ENCODE peak calls at places on chromosomes 7 and 10, in eight cellular contexts. E is A549, T is heart left ventricle, L is psoas muscle, Y is GM23248, I is PC-3, O is OCI-LY7, X is fibroblast of lung. G is an unnamed sample.

GRCh38 chr7:22969010-22969431 is 44.9 kb downstream of the HYCC1 start:
- DNase-seq in X (no peak), O (no peak), T (no peak), Y (no peak), E (no peak), L (peak), I (no peak), G (no peak)

GRCh38 chr7:1562611-1563051 is 6.6 kb upstream of the TMEM184A start:
- DNase-seq in X (peak), I (no peak), E (no peak), L (no peak), O (no peak), Y (no peak), T (no peak), G (no peak)

GRCh38 chr10:34378297-34378696 is 436.8 kb downstream of the PARD3 start:
- DNase-seq in X (no peak), L (no peak), I (no peak), T (no peak), O (no peak), E (no peak), Y (no peak), G (no peak)

GRCh38 chr7:127064-127598 is 65.2 kb upstream of the FAM20C start:
- DNase-seq in T (no peak), Y (no peak), L (no peak), O (no peak), X (no peak), I (no peak), E (no peak), G (no peak)

GRCh38 chr10:133422821-133423771 is 1.3 kb downstream of the SPRN start:
- DNase-seq in L (no peak), E (no peak), Y (peak), T (no peak), X (no peak), O (no peak), I (no peak), G (no peak)

GRCh38 chr10:91032614-91033248 is 111.8 kb upstream of the ANKRD1 start:
- DNase-seq in X (peak), E (no peak), L (peak), Y (peak), T (peak), O (no peak), I (no peak), G (no peak)

GRCh38 chr10:53843691-53844362 is 957.2 kb downstream of the PCDH15 start:
- DNase-seq in Y (no peak), X (peak), E (no peak), O (no peak), I (peak), L (no peak), T (no peak), G (peak)

GRCh38 chr7:2523941-2524807 is 4.6 kb downstream of the LFNG start:
- DNase-seq in O (no peak), E (peak), Y (peak), X (no peak), I (peak), L (peak), T (peak), G (peak)

GRCh38 chr10:100370561-100370975 is 23.5 kb downstream of the SCD start:
- DNase-seq in X (peak), E (no peak), Y (peak), L (no peak), O (no peak), T (no peak), I (peak), G (peak)

GRCh38 chr7:144588535-144588934 is 185.0 kb upstream of the NOBOX start:
- DNase-seq in E (no peak), L (no peak), Y (no peak), X (peak), I (no peak), T (no peak), O (no peak), G (no peak)

GRCh38 chr7:139745330-139746143 is 32.3 kb downstream of the HIPK2 start:
- DNase-seq in X (peak), I (no peak), T (peak), O (no peak), E (no peak), L (no peak), Y (peak), G (no peak)

GRCh38 chr7:11698273-11698930 is 133.6 kb downstream of the THSD7A start:
- DNase-seq in X (no peak), Y (no peak), O (no peak), T (no peak), E (no peak), I (no peak), L (no peak), G (no peak)
- H3K27ac ChIP-seq in X (no peak), Y (no peak), O (no peak), T (no peak), E (peak), I (no peak), L (no peak), G (no peak)

GRCh38 chr7:55458351-55458750 is 93.2 kb downstream of the LANCL2 start:
- DNase-seq in L (no peak), T (no peak), I (peak), Y (no peak), X (no peak), E (no peak), O (no peak), G (no peak)

GRCh38 chr7:55452967-55453366 is 87.8 kb downstream of the LANCL2 start:
- DNase-seq in I (no peak), T (no peak), L (no peak), Y (no peak), O (no peak), X (no peak), E (no peak), G (no peak)

GRCh38 chr7:55457801-55458200 is 92.7 kb downstream of the LANCL2 start:
- DNase-seq in L (no peak), Y (no peak), X (no peak), E (no peak), T (no peak), O (no peak), I (no peak), G (no peak)
- H3K27ac ChIP-seq in L (no peak), Y (no peak), X (no peak), E (no peak), T (no peak), O (no peak), I (no peak), G (no peak)

GRCh38 chr7:132351858-132352539 is 224.3 kb downstream of the PLXNA4 start:
- DNase-seq in X (no peak), L (no peak), I (no peak), O (no peak), E (no peak), T (no peak), Y (peak), G (no peak)

GRCh38 chr7:132352774-132353173 is 223.5 kb downstream of the PLXNA4 start:
- DNase-seq in Y (no peak), X (peak), T (no peak), I (no peak), E (no peak), L (no peak), O (no peak), G (no peak)

GRCh38 chr7:132354527-132354926 is 221.7 kb downstream of the PLXNA4 start:
- DNase-seq in L (no peak), E (no peak), O (no peak), Y (no peak), T (no peak), X (no peak), I (no peak), G (no peak)

GRCh38 chr7:132353902-132354301 is 222.4 kb downstream of the PLXNA4 start:
- DNase-seq in T (no peak), E (no peak), Y (no peak), X (no peak), L (no peak), O (no peak), I (no peak), G (no peak)

DNA sequence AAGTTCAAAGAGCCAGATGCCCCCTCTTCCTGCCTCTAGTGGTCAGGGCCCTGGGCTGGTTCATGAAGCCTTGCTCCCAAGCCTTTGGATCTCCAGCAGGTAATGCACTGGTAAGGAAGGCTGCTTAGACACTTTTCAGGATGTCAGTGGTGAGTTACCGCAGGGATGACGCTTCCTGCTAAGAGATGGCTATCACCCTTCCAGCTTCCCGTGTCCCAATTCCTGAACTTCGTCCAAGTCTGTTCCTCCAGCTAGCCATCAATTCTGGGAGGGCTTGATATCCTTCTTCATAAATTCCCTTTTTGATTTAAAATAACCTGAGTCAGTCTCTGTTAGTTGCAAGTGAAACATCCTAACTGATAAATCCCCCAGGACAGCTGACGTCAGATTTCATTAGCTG is 221.2 kb downstream of the PLXNA4 start:
- DNase-seq in L (no peak), O (no peak), X (no peak), E (no peak), I (no peak), Y (no peak), T (no peak), G (no peak)
- H3K27ac ChIP-seq in L (no peak), O (no peak), X (no peak), E (no peak), I (no peak), Y (no peak), T (no peak), G (no peak)

DNA sequence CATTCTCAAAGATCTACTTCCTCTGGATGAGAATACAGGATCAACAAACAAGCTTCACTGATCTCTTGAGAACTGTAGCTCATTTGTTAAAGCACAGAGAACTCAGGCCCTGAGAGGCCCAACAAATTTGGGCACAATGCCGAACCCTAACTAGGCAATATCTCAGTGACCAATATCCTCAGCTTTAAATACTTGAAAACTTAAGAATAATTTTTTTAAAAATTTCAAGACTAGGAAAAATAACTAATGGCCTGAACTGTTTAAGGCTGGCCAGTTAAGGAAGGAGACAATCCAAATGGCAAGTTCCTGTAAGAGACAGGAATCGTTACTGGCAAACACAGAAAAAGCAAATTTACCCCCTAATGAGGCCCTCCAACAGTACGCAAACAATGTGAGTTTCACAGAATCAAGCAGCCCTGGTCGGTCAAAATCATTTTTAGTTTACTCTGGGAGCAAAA is 39.7 kb downstream of the NT5C2 start:
- DNase-seq in Y (peak), T (peak), I (no peak), O (no peak), E (no peak), X (peak), L (no peak), G (no peak)
- H3K27ac ChIP-seq in Y (peak), T (peak), I (peak), O (no peak), E (peak), X (peak), L (peak), G (peak)

GRCh38 chr10:132336064-132336746 is 4.2 kb downstream of the LRRC27 start:
- DNase-seq in O (no peak), E (no peak), X (no peak), I (no peak), T (no peak), Y (peak), L (no peak), G (no peak)

GRCh38 chr10:132337019-132337418 is 5.0 kb downstream of the LRRC27 start:
- DNase-seq in O (peak), L (no peak), X (no peak), Y (peak), I (no peak), E (no peak), T (no peak), G (no peak)

GRCh38 chr10:132333386-132333785 is 1.4 kb downstream of the LRRC27 start:
- DNase-seq in E (no peak), I (no peak), L (no peak), T (no peak), X (no peak), O (no peak), Y (no peak), G (no peak)

GRCh38 chr10:132334883-132335188 is 2.8 kb downstream of the LRRC27 start:
- DNase-seq in O (no peak), Y (no peak), T (no peak), X (no peak), E (no peak), L (no peak), I (no peak), G (no peak)

DNA sequence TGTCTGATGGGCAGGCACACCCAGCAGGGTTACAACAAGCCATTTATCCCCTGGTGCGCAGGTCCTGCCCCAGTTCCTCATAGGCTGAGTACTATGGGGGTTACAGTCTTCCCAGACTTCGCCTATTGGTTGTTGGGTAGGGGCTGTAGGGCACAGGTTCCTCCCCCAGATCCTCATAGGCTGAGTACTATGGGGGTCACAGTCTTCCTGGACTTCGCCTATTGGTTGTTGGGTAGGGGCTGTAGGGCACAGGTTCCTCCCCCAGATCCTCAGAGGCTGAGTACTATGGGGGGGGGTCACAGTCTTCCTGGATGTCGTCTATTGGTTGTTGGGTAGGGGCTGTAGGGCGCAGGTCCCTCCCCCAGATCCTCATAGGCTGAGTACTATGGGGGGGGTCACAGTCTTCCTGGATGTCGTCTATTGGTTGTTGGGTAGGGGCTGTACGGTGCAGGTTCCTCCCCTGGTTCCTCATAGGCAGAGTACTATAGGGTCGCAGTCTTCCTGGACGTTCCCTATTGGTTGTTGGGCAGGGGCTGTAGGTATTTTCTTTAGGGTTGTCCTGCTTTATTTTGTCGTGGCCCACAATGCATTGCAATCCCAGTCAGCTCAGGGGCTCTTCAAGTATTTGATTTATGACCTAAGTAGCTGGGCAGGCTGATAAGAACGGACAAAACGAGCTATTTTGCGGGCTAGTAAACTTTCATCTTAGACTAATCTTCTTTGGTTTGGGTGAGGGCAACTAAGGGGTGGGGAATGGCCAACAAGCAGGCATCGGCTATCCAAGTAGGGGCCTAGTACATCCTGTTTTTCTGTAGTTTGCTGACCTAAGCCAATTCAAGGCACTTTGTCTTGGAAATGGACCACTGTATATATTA is 3.4 kb downstream of the LRRC27 start:
- DNase-seq in O (peak), X (no peak), Y (no peak), L (no peak), I (no peak), T (no peak), E (no peak), G (no peak)
- H3K27ac ChIP-seq in O (no peak), X (no peak), Y (no peak), L (no peak), I (no peak), T (peak), E (no peak), G (no peak)

GRCh38 chr7:78080811-78081210 is 282.2 kb downstream of the PHTF2 start:
- DNase-seq in X (no peak), I (peak), T (no peak), O (no peak), E (no peak), L (no peak), Y (peak), G (no peak)

GRCh38 chr7:78081888-78082287 is 283.3 kb downstream of the PHTF2 start:
- DNase-seq in Y (no peak), E (no peak), I (no peak), X (no peak), L (no peak), O (no peak), T (no peak), G (no peak)

GRCh38 chr7:78081344-78081743 is 282.8 kb downstream of the PHTF2 start:
- DNase-seq in E (no peak), T (no peak), I (no peak), L (no peak), Y (no peak), O (no peak), X (no peak), G (no peak)

GRCh38 chr7:78082556-78082955 is 284.0 kb downstream of the PHTF2 start:
- DNase-seq in L (no peak), E (no peak), Y (no peak), T (no peak), X (no peak), I (no peak), O (no peak), G (no peak)

GRCh38 chr7:78083466-78084120 is 285.0 kb downstream of the PHTF2 start:
- DNase-seq in E (no peak), Y (no peak), I (peak), O (no peak), T (no peak), L (no peak), X (no peak), G (no peak)
- H3K27ac ChIP-seq in E (no peak), Y (no peak), I (no peak), O (no peak), T (no peak), L (no peak), X (no peak), G (peak)

GRCh38 chr7:27188666-27189559 is 3.9 kb upstream of the HOXA11 start:
- DNase-seq in T (no peak), E (no peak), L (no peak), Y (no peak), O (no peak), I (peak), X (no peak), G (peak)

GRCh38 chr7:27185708-27186449 is 847 bp upstream of the HOXA11 start:
- DNase-seq in I (no peak), Y (no peak), E (no peak), X (no peak), L (no peak), O (no peak), T (no peak), G (no peak)

GRCh38 chr7:27187702-27188665 is 3.0 kb upstream of the HOXA11 start:
- DNase-seq in T (no peak), Y (no peak), X (no peak), E (no peak), L (no peak), O (no peak), I (peak), G (no peak)

GRCh38 chr7:27186450-27187157 is 1.6 kb upstream of the HOXA11 start:
- DNase-seq in L (no peak), I (no peak), O (no peak), X (no peak), E (no peak), T (no peak), Y (no peak), G (no peak)

GRCh38 chr7:27187158-27187701 is 2.2 kb upstream of the HOXA11 start:
- DNase-seq in O (no peak), T (no peak), Y (no peak), L (no peak), X (no peak), I (peak), E (no peak), G (no peak)
- H3K27ac ChIP-seq in O (no peak), T (no peak), Y (no peak), L (no peak), X (no peak), I (peak), E (no peak), G (peak)

GRCh38 chr7:98105942-98106544 is 619 bp upstream of the LMTK2 start:
- DNase-seq in T (no peak), X (no peak), I (peak), Y (no peak), E (no peak), O (no peak), L (no peak), G (peak)

GRCh38 chr7:98102170-98102569 is 4.5 kb upstream of the LMTK2 start:
- DNase-seq in X (no peak), Y (no peak), O (no peak), L (no peak), E (no peak), T (no peak), I (no peak), G (no peak)

GRCh38 chr7:98107313-98107691 is 640 bp downstream of the LMTK2 start:
- DNase-seq in L (no peak), E (no peak), X (peak), Y (peak), I (peak), T (no peak), O (peak), G (no peak)

GRCh38 chr7:98110249-98111022 is 3.8 kb downstream of the LMTK2 start:
- DNase-seq in T (peak), Y (no peak), I (no peak), L (no peak), E (no peak), X (no peak), O (no peak), G (no peak)

DNA sequence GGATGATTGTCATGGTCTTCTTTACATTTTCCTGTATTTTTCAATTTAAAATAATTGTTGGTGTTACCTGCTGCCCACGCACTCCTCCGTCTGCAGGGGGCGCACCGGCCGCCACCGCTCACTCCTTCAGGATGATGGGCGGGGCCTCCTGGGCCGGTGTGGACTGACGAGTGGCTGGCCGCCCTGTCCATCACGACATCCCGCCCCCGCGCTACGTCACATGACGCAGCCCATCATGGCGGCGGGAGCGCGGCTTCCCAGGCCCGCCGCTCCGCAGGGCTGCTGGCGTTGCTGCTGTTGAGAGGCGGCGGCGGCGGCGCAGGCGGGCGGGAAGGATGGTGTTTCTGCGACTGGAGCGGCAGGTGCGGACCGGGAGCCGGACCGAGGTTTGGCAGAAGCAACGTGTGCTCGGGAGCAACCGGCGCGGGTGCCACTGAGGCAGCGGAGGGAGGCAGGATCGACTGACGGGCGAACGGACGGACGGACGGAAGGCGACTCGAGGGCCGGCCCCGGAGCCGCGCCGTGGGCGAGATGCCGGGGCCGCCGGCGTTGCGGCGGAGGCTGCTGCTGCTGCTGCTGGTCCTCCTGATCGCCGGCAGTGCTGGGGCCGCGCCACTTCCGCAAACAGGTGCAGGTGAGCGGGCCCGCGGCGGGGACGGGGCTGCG is at the start of gene LMTK2:
- DNase-seq in T (peak), O (peak), L (peak), I (peak), E (peak), Y (peak), X (peak), G (peak)
- H3K27ac ChIP-seq in T (peak), O (peak), L (peak), I (peak), E (peak), Y (peak), X (peak), G (peak)

GRCh38 chr10:1045415-1045814 is 3.5 kb downstream of the IDI1 start:
- DNase-seq in L (no peak), E (no peak), Y (no peak), X (no peak), O (no peak), T (no peak), I (no peak), G (no peak)

GRCh38 chr10:1044964-1045363 is 4.0 kb downstream of the IDI1 start:
- DNase-seq in X (no peak), E (no peak), O (no peak), I (no peak), Y (no peak), L (no peak), T (no peak), G (no peak)

GRCh38 chr10:1043532-1043995 is 5.4 kb downstream of the IDI1 start:
- DNase-seq in I (no peak), Y (no peak), L (peak), T (no peak), O (peak), X (no peak), E (no peak), G (no peak)

GRCh38 chr10:1041514-1041913 is 7.4 kb downstream of the IDI1 start:
- DNase-seq in L (no peak), Y (no peak), E (no peak), I (no peak), O (no peak), T (no peak), X (no peak), G (no peak)

GRCh38 chr10:1044146-1044545 is 4.8 kb downstream of the IDI1 start:
- DNase-seq in X (no peak), L (no peak), O (no peak), I (no peak), T (no peak), E (no peak), Y (no peak), G (no peak)
- H3K27ac ChIP-seq in X (no peak), L (peak), O (peak), I (no peak), T (peak), E (no peak), Y (no peak), G (peak)